ENCODE peak calls at places on chromosomes 12 and 14, in ten cellular contexts. One of them, this sample, is unnamed.

GRCh38 chr14:51240804-51241380 is 845 bp downstream of the TMX1 start:
- DNase-seq in NCI-H1694: no peak
- DNase-seq in stimulated activated CD4-positive, alpha-beta T cell treated with anti-CD3 and anti-CD28 coated beads, Interleukin-4, amount 100 ng/mL, for 1 hour: no peak
- DNase-seq in tibial artery: no peak
- DNase-seq in sciatic nerve: no peak
- DNase-seq in dorsolateral prefrontal cortex: no peak
- DNase-seq in NAMALWA: no peak
- DNase-seq in lower lobe of right lung: no peak
- DNase-seq in midbrain: peak; percentile 13
- DNase-seq in M059J: no peak
- DNase-seq in this sample: no peak

GRCh38 chr12:63045020-63045860 is 105.8 kb downstream of the AVPR1A start:
- DNase-seq in dorsolateral prefrontal cortex: no peak
- DNase-seq in NAMALWA: no peak
- DNase-seq in stimulated activated CD4-positive, alpha-beta T cell treated with anti-CD3 and anti-CD28 coated beads, Interleukin-4, amount 100 ng/mL, for 1 hour: no peak
- DNase-seq in lower lobe of right lung: no peak
- DNase-seq in M059J: peak; percentile 89
- DNase-seq in tibial artery: no peak
- DNase-seq in NCI-H1694: no peak
- DNase-seq in midbrain: no peak
- DNase-seq in sciatic nerve: no peak
- DNase-seq in this sample: peak; percentile 16

GRCh38 chr14:36451346-36452065 is 68.5 kb downstream of the NKX2-1 start:
- DNase-seq in midbrain: no peak
- DNase-seq in NAMALWA: no peak
- DNase-seq in dorsolateral prefrontal cortex: no peak
- DNase-seq in stimulated activated CD4-positive, alpha-beta T cell treated with anti-CD3 and anti-CD28 coated beads, Interleukin-4, amount 100 ng/mL, for 1 hour: no peak
- DNase-seq in tibial artery: no peak
- DNase-seq in lower lobe of right lung: peak; percentile 60
- DNase-seq in sciatic nerve: no peak
- DNase-seq in NCI-H1694: no peak
- DNase-seq in M059J: no peak
- DNase-seq in this sample: no peak

GRCh38 chr12:2294651-2295475 is 242.1 kb downstream of the CACNA1C start:
- DNase-seq in dorsolateral prefrontal cortex: no peak
- DNase-seq in midbrain: no peak
- DNase-seq in sciatic nerve: peak; percentile 59
- DNase-seq in tibial artery: peak; percentile 34
- DNase-seq in stimulated activated CD4-positive, alpha-beta T cell treated with anti-CD3 and anti-CD28 coated beads, Interleukin-4, amount 100 ng/mL, for 1 hour: no peak
- DNase-seq in NAMALWA: no peak
- DNase-seq in NCI-H1694: no peak
- DNase-seq in lower lobe of right lung: peak; percentile 83
- DNase-seq in M059J: no peak
- DNase-seq in this sample: no peak

GRCh38 chr14:101705733-101706508 is 55.6 kb upstream of the PPP2R5C start:
- DNase-seq in midbrain: no peak
- DNase-seq in lower lobe of right lung: peak; percentile 83
- DNase-seq in NCI-H1694: no peak
- DNase-seq in NAMALWA: no peak
- DNase-seq in M059J: no peak
- DNase-seq in tibial artery: peak; percentile 57
- DNase-seq in dorsolateral prefrontal cortex: no peak
- DNase-seq in stimulated activated CD4-positive, alpha-beta T cell treated with anti-CD3 and anti-CD28 coated beads, Interleukin-4, amount 100 ng/mL, for 1 hour: peak; percentile 65
- DNase-seq in sciatic nerve: peak; percentile 79
- DNase-seq in this sample: no peak

GRCh38 chr12:10160659-10161386 is 11.1 kb downstream of the OLR1 start:
- DNase-seq in dorsolateral prefrontal cortex: no peak
- DNase-seq in midbrain: no peak
- DNase-seq in sciatic nerve: no peak
- DNase-seq in M059J: peak; percentile 67
- DNase-seq in stimulated activated CD4-positive, alpha-beta T cell treated with anti-CD3 and anti-CD28 coated beads, Interleukin-4, amount 100 ng/mL, for 1 hour: no peak
- DNase-seq in NAMALWA: no peak
- DNase-seq in tibial artery: no peak
- DNase-seq in NCI-H1694: no peak
- DNase-seq in lower lobe of right lung: no peak
- DNase-seq in this sample: no peak

GRCh38 chr12:31506907-31507306 is 84.0 kb downstream of the DENND5B start:
- DNase-seq in NCI-H1694: no peak
- DNase-seq in lower lobe of right lung: no peak
- DNase-seq in sciatic nerve: no peak
- DNase-seq in stimulated activated CD4-positive, alpha-beta T cell treated with anti-CD3 and anti-CD28 coated beads, Interleukin-4, amount 100 ng/mL, for 1 hour: no peak
- DNase-seq in midbrain: no peak
- DNase-seq in NAMALWA: no peak
- DNase-seq in dorsolateral prefrontal cortex: no peak
- DNase-seq in tibial artery: no peak
- DNase-seq in M059J: peak; percentile 77
- DNase-seq in this sample: no peak

GRCh38 chr12:56787498-56787897 is 24.4 kb downstream of the HSD17B6 start:
- DNase-seq in dorsolateral prefrontal cortex: no peak
- DNase-seq in lower lobe of right lung: no peak
- DNase-seq in M059J: no peak
- DNase-seq in NCI-H1694: no peak
- DNase-seq in NAMALWA: no peak
- DNase-seq in tibial artery: no peak
- DNase-seq in sciatic nerve: no peak
- DNase-seq in midbrain: no peak
- DNase-seq in stimulated activated CD4-positive, alpha-beta T cell treated with anti-CD3 and anti-CD28 coated beads, Interleukin-4, amount 100 ng/mL, for 1 hour: no peak
- DNase-seq in this sample: no peak

GRCh38 chr14:66141733-66142132 is 344.4 kb upstream of the CCDC196 start:
- DNase-seq in sciatic nerve: no peak
- DNase-seq in tibial artery: no peak
- DNase-seq in M059J: no peak
- DNase-seq in midbrain: no peak
- DNase-seq in NAMALWA: no peak
- DNase-seq in lower lobe of right lung: no peak
- DNase-seq in NCI-H1694: no peak
- DNase-seq in stimulated activated CD4-positive, alpha-beta T cell treated with anti-CD3 and anti-CD28 coated beads, Interleukin-4, amount 100 ng/mL, for 1 hour: no peak
- DNase-seq in dorsolateral prefrontal cortex: no peak
- DNase-seq in this sample: no peak

GRCh38 chr12:109844983-109845841 is 12.0 kb upstream of the TRPV4 start:
- DNase-seq in NCI-H1694: peak; percentile 68
- DNase-seq in M059J: peak; percentile 72
- DNase-seq in tibial artery: peak; percentile 72
- DNase-seq in lower lobe of right lung: peak; percentile 94
- DNase-seq in dorsolateral prefrontal cortex: peak; percentile 86
- DNase-seq in sciatic nerve: peak; percentile 93
- DNase-seq in NAMALWA: peak; percentile 89
- DNase-seq in stimulated activated CD4-positive, alpha-beta T cell treated with anti-CD3 and anti-CD28 coated beads, Interleukin-4, amount 100 ng/mL, for 1 hour: peak; percentile 90
- DNase-seq in midbrain: peak; percentile 87
- DNase-seq in this sample: peak; percentile 27

GRCh38 chr12:14403711-14404164 is 38.3 kb downstream of the ATF7IP start:
- DNase-seq in M059J: peak; percentile 90
- DNase-seq in sciatic nerve: no peak
- DNase-seq in lower lobe of right lung: no peak
- DNase-seq in tibial artery: no peak
- DNase-seq in NCI-H1694: peak; percentile 88
- DNase-seq in dorsolateral prefrontal cortex: peak; percentile 67
- DNase-seq in NAMALWA: peak; percentile 81
- DNase-seq in midbrain: peak; percentile 43
- DNase-seq in stimulated activated CD4-positive, alpha-beta T cell treated with anti-CD3 and anti-CD28 coated beads, Interleukin-4, amount 100 ng/mL, for 1 hour: no peak
- DNase-seq in this sample: no peak

GRCh38 chr14:102140027-102140749 is 491 bp downstream of the WDR20 start:
- DNase-seq in midbrain: peak; percentile 21
- DNase-seq in lower lobe of right lung: peak; percentile 64
- DNase-seq in M059J: peak; percentile 48
- DNase-seq in NAMALWA: peak; percentile 56
- DNase-seq in tibial artery: peak; percentile 38
- DNase-seq in sciatic nerve: no peak
- DNase-seq in dorsolateral prefrontal cortex: peak; percentile 26
- DNase-seq in NCI-H1694: no peak
- DNase-seq in stimulated activated CD4-positive, alpha-beta T cell treated with anti-CD3 and anti-CD28 coated beads, Interleukin-4, amount 100 ng/mL, for 1 hour: peak; percentile 23
- DNase-seq in this sample: no peak

GRCh38 chr14:77023001-77023996 is 5.2 kb downstream of the IRF2BPL start:
- DNase-seq in lower lobe of right lung: peak; percentile 48
- DNase-seq in M059J: peak; percentile 51
- DNase-seq in sciatic nerve: no peak
- DNase-seq in stimulated activated CD4-positive, alpha-beta T cell treated with anti-CD3 and anti-CD28 coated beads, Interleukin-4, amount 100 ng/mL, for 1 hour: peak; percentile 32
- DNase-seq in dorsolateral prefrontal cortex: peak; percentile 35
- DNase-seq in tibial artery: peak; percentile 48
- DNase-seq in NCI-H1694: peak; percentile 77
- DNase-seq in NAMALWA: no peak
- DNase-seq in midbrain: no peak
- DNase-seq in this sample: no peak

GRCh38 chr12:59398164-59398563 is 197.7 kb upstream of the SLC16A7 start:
- DNase-seq in stimulated activated CD4-positive, alpha-beta T cell treated with anti-CD3 and anti-CD28 coated beads, Interleukin-4, amount 100 ng/mL, for 1 hour: no peak
- DNase-seq in M059J: no peak
- DNase-seq in tibial artery: no peak
- DNase-seq in NCI-H1694: no peak
- DNase-seq in lower lobe of right lung: no peak
- DNase-seq in sciatic nerve: no peak
- DNase-seq in dorsolateral prefrontal cortex: no peak
- DNase-seq in midbrain: no peak
- DNase-seq in NAMALWA: no peak
- DNase-seq in this sample: no peak

GRCh38 chr14:70416322-70416716 is 571 bp downstream of the SYNJ2BP start:
- DNase-seq in tibial artery: no peak
- DNase-seq in stimulated activated CD4-positive, alpha-beta T cell treated with anti-CD3 and anti-CD28 coated beads, Interleukin-4, amount 100 ng/mL, for 1 hour: no peak
- DNase-seq in NAMALWA: no peak
- DNase-seq in dorsolateral prefrontal cortex: no peak
- DNase-seq in M059J: peak; percentile 25
- DNase-seq in NCI-H1694: no peak
- DNase-seq in sciatic nerve: no peak
- DNase-seq in midbrain: no peak
- DNase-seq in lower lobe of right lung: no peak
- DNase-seq in this sample: no peak

GRCh38 chr12:106135781-106136180 is 3.0 kb downstream of the NUAK1 start:
- DNase-seq in stimulated activated CD4-positive, alpha-beta T cell treated with anti-CD3 and anti-CD28 coated beads, Interleukin-4, amount 100 ng/mL, for 1 hour: no peak
- DNase-seq in dorsolateral prefrontal cortex: peak; percentile 36
- DNase-seq in M059J: peak; percentile 57
- DNase-seq in tibial artery: no peak
- DNase-seq in midbrain: peak; percentile 61
- DNase-seq in sciatic nerve: no peak
- DNase-seq in lower lobe of right lung: no peak
- DNase-seq in NCI-H1694: no peak
- DNase-seq in NAMALWA: no peak
- DNase-seq in this sample: no peak

GRCh38 chr12:102061096-102061555 is 665 bp downstream of the WASHC3 start:
- DNase-seq in sciatic nerve: no peak
- DNase-seq in lower lobe of right lung: no peak
- DNase-seq in tibial artery: no peak
- DNase-seq in stimulated activated CD4-positive, alpha-beta T cell treated with anti-CD3 and anti-CD28 coated beads, Interleukin-4, amount 100 ng/mL, for 1 hour: no peak
- DNase-seq in M059J: no peak
- DNase-seq in midbrain: peak; percentile 11
- DNase-seq in NAMALWA: peak; percentile 55
- DNase-seq in dorsolateral prefrontal cortex: no peak
- DNase-seq in NCI-H1694: no peak
- DNase-seq in this sample: no peak

GRCh38 chr12:1046727-1047126 is 55.7 kb downstream of the ERC1 start:
- DNase-seq in dorsolateral prefrontal cortex: no peak
- DNase-seq in tibial artery: no peak
- DNase-seq in stimulated activated CD4-positive, alpha-beta T cell treated with anti-CD3 and anti-CD28 coated beads, Interleukin-4, amount 100 ng/mL, for 1 hour: no peak
- DNase-seq in lower lobe of right lung: no peak
- DNase-seq in NAMALWA: no peak
- DNase-seq in NCI-H1694: no peak
- DNase-seq in M059J: no peak
- DNase-seq in sciatic nerve: no peak
- DNase-seq in midbrain: no peak
- DNase-seq in this sample: no peak

GRCh38 chr12:69949324-69949723 is 124.3 kb downstream of the MYRFL start:
- DNase-seq in stimulated activated CD4-positive, alpha-beta T cell treated with anti-CD3 and anti-CD28 coated beads, Interleukin-4, amount 100 ng/mL, for 1 hour: no peak
- DNase-seq in NCI-H1694: no peak
- DNase-seq in tibial artery: no peak
- DNase-seq in lower lobe of right lung: no peak
- DNase-seq in midbrain: no peak
- DNase-seq in sciatic nerve: no peak
- DNase-seq in NAMALWA: no peak
- DNase-seq in M059J: no peak
- DNase-seq in dorsolateral prefrontal cortex: no peak
- DNase-seq in this sample: no peak